ENCODE peak calls at places on chromosomes 2 and 18, in six cellular contexts. One of them, this sample, is unnamed. For H3K36me3, the result is how much of the 10 kb centered on the place peaks cover.

GRCh38 chr18:3879836-3880120 is 429.8 kb downstream of the TGIF1 start:
- DNase-seq in ovary: no peak
- DNase-seq in SK-N-SH: no peak
- DNase-seq in trophoblast cell: no peak
- DNase-seq in heart right ventricle: no peak
- DNase-seq in mesenchymal stem cell: no peak
- DNase-seq in this sample: no peak

GRCh38 chr2:208265371-208265806 is 666 bp upstream of the PIKFYVE start:
- DNase-seq in trophoblast cell: no peak
- DNase-seq in mesenchymal stem cell: no peak
- DNase-seq in ovary: no peak
- DNase-seq in SK-N-SH: peak
- DNase-seq in heart right ventricle: no peak
- DNase-seq in this sample: peak

GRCh38 chr18:22961156-22961555 is 28.0 kb downstream of the RBBP8 start:
- DNase-seq in heart right ventricle: no peak
- DNase-seq in ovary: no peak
- DNase-seq in SK-N-SH: no peak
- DNase-seq in mesenchymal stem cell: no peak
- DNase-seq in trophoblast cell: peak
- DNase-seq in this sample: no peak

GRCh38 chr2:169977510-169977909 is 150.3 kb downstream of the UBR3 start:
- DNase-seq in mesenchymal stem cell: no peak
- DNase-seq in SK-N-SH: no peak
- DNase-seq in trophoblast cell: no peak
- DNase-seq in heart right ventricle: no peak
- DNase-seq in ovary: no peak
- DNase-seq in this sample: no peak

GRCh38 chr2:147108553-147108952 is 736.3 kb upstream of the ACVR2A start:
- DNase-seq in trophoblast cell: no peak
- DNase-seq in mesenchymal stem cell: no peak
- DNase-seq in heart right ventricle: no peak
- DNase-seq in ovary: no peak
- DNase-seq in SK-N-SH: no peak
- DNase-seq in this sample: peak

GRCh38 chr18:71028285-71028762 is 739.5 kb downstream of the SOCS6 start:
- DNase-seq in trophoblast cell: no peak
- DNase-seq in SK-N-SH: peak
- DNase-seq in ovary: no peak
- DNase-seq in heart right ventricle: no peak
- DNase-seq in mesenchymal stem cell: no peak
- DNase-seq in this sample: peak

GRCh38 chr2:108224022-108224421 is 15.7 kb upstream of the SULT1C3 start:
- DNase-seq in mesenchymal stem cell: no peak
- DNase-seq in ovary: no peak
- DNase-seq in heart right ventricle: no peak
- DNase-seq in SK-N-SH: no peak
- DNase-seq in trophoblast cell: no peak
- DNase-seq in this sample: no peak

GRCh38 chr18:7789853-7790552 is 222.9 kb downstream of the PTPRM start:
- DNase-seq in trophoblast cell: no peak
- DNase-seq in mesenchymal stem cell: peak
- DNase-seq in SK-N-SH: peak
- DNase-seq in heart right ventricle: no peak
- DNase-seq in ovary: no peak
- DNase-seq in this sample: no peak

GRCh38 chr2:222256250-222256649 is 42.5 kb downstream of the PAX3 start:
- DNase-seq in SK-N-SH: no peak
- DNase-seq in heart right ventricle: no peak
- DNase-seq in mesenchymal stem cell: no peak
- DNase-seq in trophoblast cell: no peak
- DNase-seq in ovary: no peak
- DNase-seq in this sample: no peak

GRCh38 chr2:110991951-110992350 is 128.8 kb upstream of the BCL2L11 start:
- DNase-seq in heart right ventricle: no peak
- DNase-seq in ovary: no peak
- DNase-seq in mesenchymal stem cell: no peak
- DNase-seq in trophoblast cell: no peak
- DNase-seq in SK-N-SH: no peak
- DNase-seq in this sample: no peak

GRCh38 chr2:199019898-199020507 is 437.7 kb downstream of the SATB2 start:
- DNase-seq in trophoblast cell: no peak
- DNase-seq in heart right ventricle: no peak
- DNase-seq in SK-N-SH: peak
- DNase-seq in mesenchymal stem cell: peak
- DNase-seq in ovary: no peak
- DNase-seq in this sample: peak

GRCh38 chr2:238182362-238182761 is 21.1 kb downstream of the ILKAP start:
- DNase-seq in trophoblast cell: no peak
- DNase-seq in mesenchymal stem cell: no peak
- DNase-seq in ovary: no peak
- DNase-seq in heart right ventricle: no peak
- DNase-seq in SK-N-SH: no peak
- DNase-seq in this sample: no peak

DNA sequence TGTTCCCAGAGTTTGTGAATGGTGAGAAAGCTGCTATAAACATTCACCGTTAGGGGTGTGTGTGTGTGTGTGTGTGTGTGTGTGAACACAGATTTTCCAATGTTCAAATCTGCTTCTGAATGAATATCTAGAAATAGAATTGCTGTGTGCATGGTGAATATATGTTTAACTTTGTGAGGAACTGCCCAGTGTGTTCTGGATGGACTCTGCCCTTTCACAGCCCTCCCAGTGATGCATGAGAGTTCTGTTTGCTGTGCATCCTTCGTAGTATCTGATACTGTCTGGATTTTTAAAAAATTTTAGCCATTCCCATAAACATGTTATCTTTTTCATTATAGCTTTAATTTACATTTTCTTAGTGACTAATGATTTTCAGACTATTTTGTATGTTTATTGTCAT is 173.8 kb downstream of the GALR1 start:
- DNase-seq in mesenchymal stem cell: no peak
- DNase-seq in SK-N-SH: no peak
- DNase-seq in heart right ventricle: no peak
- DNase-seq in ovary: no peak
- DNase-seq in trophoblast cell: no peak
- DNase-seq in this sample: no peak
- H3K36me3 ChIP-seq in mesenchymal stem cell: under half
- H3K36me3 ChIP-seq in SK-N-SH: under half
- H3K36me3 ChIP-seq in heart right ventricle: under half
- H3K36me3 ChIP-seq in ovary: under half
- H3K36me3 ChIP-seq in trophoblast cell: under half
- H3K36me3 ChIP-seq in this sample: under half

GRCh38 chr18:8869696-8870095 is 164.3 kb downstream of the MTCL1 start:
- DNase-seq in mesenchymal stem cell: no peak
- DNase-seq in trophoblast cell: no peak
- DNase-seq in heart right ventricle: no peak
- DNase-seq in ovary: no peak
- DNase-seq in SK-N-SH: no peak
- DNase-seq in this sample: no peak
- H3K36me3 ChIP-seq in mesenchymal stem cell: under half
- H3K36me3 ChIP-seq in trophoblast cell: under half
- H3K36me3 ChIP-seq in heart right ventricle: under half
- H3K36me3 ChIP-seq in ovary: under half
- H3K36me3 ChIP-seq in SK-N-SH: under half
- H3K36me3 ChIP-seq in this sample: under half

DNA sequence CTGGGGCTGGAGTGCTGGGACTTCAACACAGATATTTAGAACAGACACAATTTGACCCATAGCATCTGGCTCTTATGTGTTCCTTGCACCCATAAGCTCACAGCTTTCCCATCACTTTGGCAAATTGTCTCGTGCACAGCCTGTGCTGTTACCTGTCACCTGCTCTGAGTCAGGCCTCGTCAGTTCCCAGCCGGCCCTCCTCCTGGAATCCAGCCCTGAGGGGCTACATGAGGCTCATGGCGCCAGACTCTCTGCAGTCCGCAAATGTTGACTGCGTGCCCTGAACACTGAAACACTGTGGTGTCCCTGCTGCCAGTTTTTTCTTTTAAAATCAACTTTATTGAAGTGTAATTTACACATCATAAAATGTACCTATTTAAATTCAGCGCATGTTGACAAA is 65.4 kb upstream of the BZW1 start:
- DNase-seq in SK-N-SH: no peak
- DNase-seq in mesenchymal stem cell: no peak
- DNase-seq in heart right ventricle: no peak
- DNase-seq in trophoblast cell: peak
- DNase-seq in ovary: no peak
- DNase-seq in this sample: no peak
- H3K36me3 ChIP-seq in SK-N-SH: under half
- H3K36me3 ChIP-seq in mesenchymal stem cell: under half
- H3K36me3 ChIP-seq in heart right ventricle: under half
- H3K36me3 ChIP-seq in trophoblast cell: under half
- H3K36me3 ChIP-seq in ovary: under half
- H3K36me3 ChIP-seq in this sample: under half

GRCh38 chr18:38688402-38688801 is 1122.8 kb upstream of the CELF4 start:
- DNase-seq in mesenchymal stem cell: no peak
- DNase-seq in heart right ventricle: no peak
- DNase-seq in ovary: no peak
- DNase-seq in trophoblast cell: no peak
- DNase-seq in SK-N-SH: no peak
- DNase-seq in this sample: no peak
- H3K36me3 ChIP-seq in mesenchymal stem cell: under half
- H3K36me3 ChIP-seq in heart right ventricle: under half
- H3K36me3 ChIP-seq in ovary: under half
- H3K36me3 ChIP-seq in trophoblast cell: under half
- H3K36me3 ChIP-seq in SK-N-SH: under half
- H3K36me3 ChIP-seq in this sample: under half

DNA sequence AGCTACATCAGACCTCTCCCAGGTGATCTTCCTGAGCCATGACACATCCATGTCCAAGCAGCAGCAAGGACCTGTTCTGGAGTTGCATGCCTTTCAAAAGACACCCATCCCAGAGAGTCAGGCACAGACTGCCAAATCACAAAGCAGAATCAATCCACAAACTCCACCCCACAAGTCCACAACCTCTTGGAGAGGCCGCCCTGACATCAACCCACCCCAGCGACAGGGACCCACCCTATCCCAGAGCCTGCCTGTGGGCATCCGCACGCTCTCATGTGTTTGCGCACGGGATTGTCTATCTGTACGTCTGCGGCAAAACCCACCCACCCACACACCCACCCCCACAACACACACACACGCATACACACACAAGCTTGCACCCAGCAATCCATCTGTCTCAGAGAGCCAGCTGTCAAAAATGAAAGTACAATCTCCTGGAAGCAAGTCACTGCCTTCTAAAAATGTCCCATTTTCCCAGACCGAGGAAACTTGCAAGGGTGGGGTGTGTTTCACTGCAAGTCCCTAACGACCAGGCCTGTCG is 11.9 kb downstream of the SMAD7 start:
- DNase-seq in SK-N-SH: no peak
- DNase-seq in mesenchymal stem cell: peak
- DNase-seq in trophoblast cell: no peak
- DNase-seq in heart right ventricle: peak
- DNase-seq in ovary: peak
- DNase-seq in this sample: no peak
- H3K36me3 ChIP-seq in SK-N-SH: under half
- H3K36me3 ChIP-seq in mesenchymal stem cell: half or more
- H3K36me3 ChIP-seq in trophoblast cell: half or more
- H3K36me3 ChIP-seq in heart right ventricle: under half
- H3K36me3 ChIP-seq in ovary: under half
- H3K36me3 ChIP-seq in this sample: half or more

GRCh38 chr2:230795856-230796255 is 68.9 kb upstream of the ITM2C start:
- DNase-seq in trophoblast cell: no peak
- DNase-seq in heart right ventricle: peak
- DNase-seq in ovary: no peak
- DNase-seq in SK-N-SH: no peak
- DNase-seq in mesenchymal stem cell: no peak
- DNase-seq in this sample: no peak

GRCh38 chr2:230790981-230791380 is 73.8 kb upstream of the ITM2C start:
- DNase-seq in ovary: no peak
- DNase-seq in trophoblast cell: peak
- DNase-seq in heart right ventricle: no peak
- DNase-seq in SK-N-SH: no peak
- DNase-seq in mesenchymal stem cell: no peak
- DNase-seq in this sample: no peak

GRCh38 chr2:230796280-230796862 is 68.4 kb upstream of the ITM2C start:
- DNase-seq in ovary: no peak
- DNase-seq in trophoblast cell: no peak
- DNase-seq in SK-N-SH: no peak
- DNase-seq in mesenchymal stem cell: peak
- DNase-seq in heart right ventricle: no peak
- DNase-seq in this sample: peak

GRCh38 chr2:230794472-230794871 is 70.3 kb upstream of the ITM2C start:
- DNase-seq in mesenchymal stem cell: peak
- DNase-seq in heart right ventricle: no peak
- DNase-seq in trophoblast cell: peak
- DNase-seq in SK-N-SH: no peak
- DNase-seq in ovary: no peak
- DNase-seq in this sample: no peak

DNA sequence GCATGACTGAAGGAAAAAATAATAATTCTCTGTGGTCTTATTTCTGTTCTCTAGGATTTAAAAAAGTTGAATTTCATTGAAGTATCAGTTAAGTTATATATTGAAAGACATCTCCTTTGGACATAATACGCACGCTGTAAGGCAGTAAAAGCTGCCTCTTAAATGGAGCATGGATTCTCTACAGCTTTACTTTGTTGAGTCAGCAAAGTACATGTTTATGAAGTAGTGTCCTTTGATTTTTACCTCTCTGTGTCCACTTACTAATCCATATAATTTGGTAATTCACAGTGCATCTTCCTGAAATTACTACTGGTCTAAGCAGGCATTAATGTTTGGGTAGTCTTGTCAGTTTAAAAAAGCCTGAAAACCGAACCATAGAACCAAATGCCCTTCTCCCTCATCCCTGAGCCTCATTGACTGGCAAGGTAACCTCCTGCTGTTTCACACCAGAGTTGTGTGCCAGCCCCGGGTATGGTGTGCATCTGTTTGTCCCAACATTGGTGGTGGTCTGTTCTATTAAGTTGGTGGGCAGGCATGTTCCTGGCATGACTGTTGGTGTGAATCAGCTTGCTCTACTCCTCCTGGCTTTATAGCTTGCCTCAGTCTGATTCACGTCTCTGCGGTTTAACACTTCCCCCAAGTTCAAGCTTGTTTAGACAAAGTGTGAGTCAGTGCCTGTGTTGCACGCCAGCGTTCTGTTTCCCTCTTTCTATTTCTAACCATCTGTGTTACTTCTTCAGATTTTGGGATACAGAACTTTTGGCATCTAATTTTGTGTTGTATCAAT is 71.0 kb upstream of the ITM2C start:
- DNase-seq in heart right ventricle: peak
- DNase-seq in SK-N-SH: no peak
- DNase-seq in mesenchymal stem cell: peak
- DNase-seq in trophoblast cell: peak
- DNase-seq in ovary: peak
- DNase-seq in this sample: peak
- H3K36me3 ChIP-seq in heart right ventricle: under half
- H3K36me3 ChIP-seq in SK-N-SH: under half
- H3K36me3 ChIP-seq in mesenchymal stem cell: under half
- H3K36me3 ChIP-seq in trophoblast cell: under half
- H3K36me3 ChIP-seq in ovary: under half
- H3K36me3 ChIP-seq in this sample: half or more

This sample was measured in MG63.